ENCODE peak calls at places on chromosomes 3 and 15, in six cellular contexts. C is osteoblast, R is cardiac muscle cell, A is left ventricle myocardium inferior, J is foreskin fibroblast, B is A549. H is an unnamed sample.

GRCh38 chr15:60774829-60775228 is 295.9 kb upstream of the ICE2 start:
- DNase-seq in B (no peak), J (no peak), R (no peak), C (no peak), A (no peak), H (peak; percentile 41)

GRCh38 chr15:43241100-43241499 is 20.3 kb upstream of the EPB42 start:
- DNase-seq in C (peak; percentile 91), J (peak; percentile 35), A (peak; percentile 26), R (no peak), B (no peak), H (peak; percentile 10)

GRCh38 chr3:97744289-97744688 is 20.3 kb upstream of the ARL6 start:
- DNase-seq in B (no peak), J (no peak), C (no peak), R (no peak), A (no peak), H (no peak)

GRCh38 chr15:65777053-65777452 is 15.0 kb downstream of the DENND4A start:
- DNase-seq in A (no peak), R (no peak), B (no peak), C (no peak), J (no peak), H (no peak)

GRCh38 chr15:65327651-65328393 is 23.3 kb downstream of the RNU5B-1 start:
- DNase-seq in A (no peak), R (no peak), C (peak; percentile 78), J (no peak), B (no peak), H (no peak)

GRCh38 chr15:96171842-96172241 is 158.7 kb upstream of the NR2F2 start:
- DNase-seq in C (no peak), A (no peak), R (peak; percentile 20), J (no peak), B (peak; percentile 66), H (peak; percentile 69)

GRCh38 chr3:139248593-139249255 is 95.1 kb upstream of the MRPS22 start:
- DNase-seq in R (no peak), C (no peak), J (no peak), A (no peak), B (no peak), H (no peak)

GRCh38 chr3:48759071-48759470 is 42.0 kb upstream of the IP6K2 start:
- DNase-seq in R (no peak), C (no peak), B (no peak), J (no peak), A (no peak), H (no peak)

GRCh38 chr15:71708741-71709140 is 101.6 kb upstream of the NR2E3 start:
- DNase-seq in J (no peak), C (no peak), B (no peak), R (no peak), A (no peak), H (peak; percentile 75)

GRCh38 chr3:132641837-132642538 is 17.6 kb downstream of the ACAD11 start:
- DNase-seq in B (peak; percentile 37), C (peak; percentile 81), A (no peak), R (peak; percentile 48), J (peak; percentile 74), H (peak; percentile 75)

GRCh38 chr3:43968465-43968864 is 273.2 kb upstream of the TOPAZ1 start:
- DNase-seq in R (no peak), B (no peak), A (no peak), J (no peak), C (no peak), H (no peak)

GRCh38 chr3:123792473-123793201 is 91.5 kb downstream of the MYLK start:
- DNase-seq in J (peak; percentile 40), A (no peak), R (no peak), B (no peak), C (peak; percentile 53), H (no peak)

GRCh38 chr15:83692820-83693581 is 39.1 kb downstream of the ADAMTSL3 start:
- DNase-seq in J (no peak), B (no peak), C (no peak), A (no peak), R (peak; percentile 2), H (no peak)

GRCh38 chr3:143002083-143002712 is 828 bp downstream of the U2SURP start:
- DNase-seq in R (no peak), B (peak; percentile 49), C (peak; percentile 55), J (peak; percentile 48), A (no peak), H (peak; percentile 44)

GRCh38 chr15:90364251-90364650 is 12.2 kb downstream of the ZNF774 start:
- DNase-seq in B (no peak), J (peak; percentile 63), A (no peak), R (no peak), C (peak; percentile 66), H (peak; percentile 75)

GRCh38 chr3:132262956-132263355 is 54.3 kb upstream of the ACP3 start:
- DNase-seq in J (no peak), B (no peak), R (no peak), C (no peak), A (no peak), H (no peak)

GRCh38 chr15:38647683-38648082 is 83.1 kb upstream of the RASGRP1 start:
- DNase-seq in J (peak; percentile 15), B (peak; percentile 20), C (no peak), A (no peak), R (peak; percentile 24), H (peak; percentile 52)

GRCh38 chr3:177802151-177802900 is 605.0 kb upstream of the TBL1XR1 start:
- DNase-seq in R (no peak), C (peak; percentile 68), J (peak; percentile 61), A (no peak), B (no peak), H (no peak)

GRCh38 chr3:177973241-177973840 is 562.9 kb upstream of the KCNMB2 start:
- DNase-seq in C (peak; percentile 56), J (peak; percentile 67), A (no peak), R (no peak), B (no peak), H (peak; percentile 75)

GRCh38 chr3:187403768-187404270 is 35.6 kb downstream of the RTP4 start:
- DNase-seq in B (peak; percentile 79), C (peak; percentile 86), J (peak; percentile 98), A (no peak), R (no peak), H (peak; percentile 99)

GRCh38 chr3:156817931-156818765 is 8.0 kb upstream of the LEKR1 start:
- DNase-seq in R (no peak), J (no peak), B (no peak), C (peak; percentile 44), A (no peak), H (peak; percentile 9)

GRCh38 chr3:144364797-144365196 is 393.2 kb downstream of the DIPK2A start:
- DNase-seq in R (no peak), B (no peak), C (no peak), J (peak; percentile 49), A (no peak), H (no peak)

GRCh38 chr3:88596451-88596850 is 446.7 kb downstream of the C3orf38 start:
- DNase-seq in C (peak; percentile 26), B (no peak), J (peak; percentile 23), A (no peak), R (no peak), H (peak; percentile 5)

GRCh38 chr15:64851503-64851840 is 9.8 kb downstream of the PLEKHO2 start:
- DNase-seq in B (no peak), C (peak; percentile 91), J (peak; percentile 91), R (no peak), A (no peak), H (peak; percentile 94)

GRCh38 chr15:70035719-70036077 is 62.0 kb downstream of the TLE3 start:
- DNase-seq in R (no peak), J (no peak), A (no peak), C (peak; percentile 32), B (no peak), H (no peak)

GRCh38 chr3:33218072-33218445 is 551 bp downstream of the SUSD5 start:
- DNase-seq in R (no peak), C (peak; percentile 58), J (peak; percentile 55), B (no peak), A (no peak), H (no peak)

GRCh38 chr3:33215739-33216138 is 2.9 kb downstream of the SUSD5 start:
- DNase-seq in J (no peak), C (no peak), R (no peak), A (no peak), B (no peak), H (no peak)

GRCh38 chr3:33219175-33219487 is 521 bp upstream of the SUSD5 start:
- DNase-seq in B (no peak), C (no peak), J (no peak), A (no peak), R (no peak), H (no peak)

GRCh38 chr3:33221241-33221640 is 2.6 kb upstream of the SUSD5 start:
- DNase-seq in B (no peak), C (no peak), R (no peak), A (no peak), J (no peak), H (no peak)

DNA sequence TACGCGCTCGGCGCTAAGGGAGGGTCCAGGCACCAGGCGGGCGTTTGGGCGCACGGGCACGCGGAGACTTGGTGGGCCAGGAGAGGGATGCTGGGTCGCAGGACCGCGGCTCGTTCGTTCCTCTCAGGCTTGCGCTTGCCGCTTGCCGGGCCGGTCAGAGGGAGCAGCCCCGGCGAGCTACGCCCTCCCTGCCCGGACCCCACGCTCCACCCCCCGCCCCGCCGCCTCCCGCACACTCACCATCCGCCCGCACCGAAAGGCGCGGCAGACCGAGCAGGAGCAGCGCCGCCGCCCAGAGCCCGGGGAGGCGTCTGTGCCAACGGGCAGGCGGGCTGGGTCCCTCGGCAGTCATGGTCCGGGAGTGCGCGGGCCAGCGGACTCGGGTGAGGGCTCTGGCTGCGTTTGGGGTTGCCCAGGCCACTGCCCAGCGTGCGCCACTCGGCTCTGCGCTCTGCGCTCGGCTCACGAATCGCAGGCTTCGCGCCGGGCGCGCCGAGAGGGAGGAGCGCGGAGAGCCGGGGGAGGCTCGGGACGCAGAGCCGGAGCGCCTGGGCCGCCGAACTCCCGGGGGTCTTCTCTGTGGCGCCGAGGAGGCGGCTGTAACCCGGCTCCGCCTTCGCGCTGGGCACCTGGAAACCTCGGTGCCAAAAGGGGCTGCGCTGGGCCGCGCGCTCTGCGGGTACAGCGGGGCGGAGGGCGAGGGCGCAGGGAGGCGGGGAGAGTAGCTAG is at the start of gene SUSD5:
- DNase-seq in C (peak; percentile 81), B (peak; percentile 61), R (peak; percentile 74), A (peak; percentile 19), J (peak; percentile 83), H (peak; percentile 49)
- H3K4me3 ChIP-seq in C (peak within 1 kb of the TSS; percentile 73), B (peak within 1 kb of the TSS; percentile 57), R (peak within 1 kb of the TSS; percentile 51), A (peak within 1 kb of the TSS; percentile 68), J (peak within 1 kb of the TSS; percentile 47), H (peak within 1 kb of the TSS; percentile 63)

DNA sequence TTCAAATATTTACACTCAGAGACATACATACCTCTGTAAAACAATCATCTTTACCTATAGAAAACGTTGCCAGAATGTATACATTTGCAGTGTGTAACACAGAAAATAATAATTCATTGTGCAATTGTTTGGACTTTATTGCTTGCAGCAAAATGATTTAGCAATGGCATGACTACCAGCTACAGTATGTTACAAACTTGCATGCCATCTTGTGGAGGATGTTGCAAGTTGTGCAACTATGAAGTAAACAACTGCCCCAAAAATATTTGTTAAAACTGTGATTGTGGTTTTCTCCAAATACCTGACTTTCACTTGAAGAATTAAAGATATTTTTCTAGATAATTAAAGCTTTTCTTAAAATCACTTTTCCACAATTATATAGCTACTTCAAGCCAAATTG is 27.1 kb upstream of the C3orf49 start:
- DNase-seq in C (peak; percentile 15), A (no peak), B (peak; percentile 10), J (peak; percentile 81), R (no peak), H (peak; percentile 61)
- TF ChIP-seq CTCF in C (peak; percentile 53), A (peak; percentile 34), B (peak; percentile 18), J (peak; percentile 46), R (peak; percentile 39), H (peak; percentile 37)

GRCh38 chr15:56917652-56918045 is 795 bp upstream of the TCF12 start:
- DNase-seq in R (peak; percentile 13), A (no peak), J (no peak), C (no peak), B (no peak), H (no peak)
- H3K4me3 ChIP-seq in R (peak overlapping the region; percentile 92), A (peak overlapping the region; percentile 91), J (peak overlapping the region; percentile 79), C (peak overlapping the region; percentile 89), B (peak overlapping the region; percentile 99), H (peak overlapping the region; percentile 88)

GRCh38 chr3:39727415-39727814 is 82.0 kb upstream of the MYRIP start:
- DNase-seq in J (no peak), A (no peak), R (no peak), C (no peak), B (no peak), H (no peak)
- TF ChIP-seq CTCF in J (no peak), A (no peak), R (no peak), C (no peak), B (no peak), H (no peak)

H was measured in choroid plexus epithelial cell.